ENCODE peak calls at places on chromosomes 4 and X, in seven cellular contexts. M, Z, S, H, P, F and O are unnamed samples. For H3K9me3, the result is how much of the 10 kb centered on the place peaks cover.

GRCh38 chr4:7429069-7429416 is 5.7 kb downstream of the PSAPL1 start:
- DNase-seq in P (no peak), Z (no peak), S (no peak), H (no peak), F (no peak), M (no peak), O (no peak)

GRCh38 chr4:16196482-16197393 is 29.5 kb downstream of the TAPT1 start:
- DNase-seq in S (peak), F (peak), H (no peak), M (no peak), P (peak), Z (peak), O (no peak)

GRCh38 chr4:182968917-182969650 is 51.9 kb upstream of the DCTD start:
- DNase-seq in M (no peak), H (no peak), F (no peak), P (no peak), Z (no peak), S (no peak), O (no peak)

GRCh38 chr4:110630621-110631402 is 7.9 kb upstream of the PITX2 start:
- DNase-seq in M (no peak), S (no peak), Z (no peak), P (no peak), H (no peak), F (no peak), O (no peak)

GRCh38 chrX:56233682-56234081 is 1.5 kb downstream of the KLF8 start:
- DNase-seq in H (no peak), Z (peak), M (peak), F (peak), S (no peak), P (peak), O (no peak)

GRCh38 chrX:46179748-46180147 is 365.5 kb downstream of the ZNF674 start:
- DNase-seq in P (peak), M (no peak), H (no peak), Z (no peak), F (no peak), S (no peak), O (no peak)

GRCh38 chr4:7705062-7705461 is 234.6 kb downstream of the AFAP1 start:
- DNase-seq in F (no peak), Z (no peak), H (no peak), M (no peak), S (no peak), P (no peak), O (no peak)

GRCh38 chr4:91936301-91936700 is 367.5 kb upstream of the GRID2 start:
- DNase-seq in F (peak), M (no peak), H (no peak), S (peak), Z (no peak), P (no peak), O (no peak)

GRCh38 chr4:78379040-78379439 is 172.5 kb upstream of the ANXA3 start:
- DNase-seq in M (no peak), P (no peak), F (peak), S (no peak), H (no peak), Z (no peak), O (no peak)

GRCh38 chrX:10054396-10054795 is 87.2 kb downstream of the CLDN34 start:
- DNase-seq in P (no peak), Z (no peak), F (no peak), S (no peak), M (no peak), H (no peak), O (no peak)

GRCh38 chrX:57752866-57753265 is 72.8 kb upstream of the NLRP2B start:
- DNase-seq in P (no peak), M (no peak), F (no peak), Z (no peak), H (no peak), S (no peak), O (no peak)
- H3K9me3 ChIP-seq in P (under half), M (under half), F (under half), Z (under half), H (under half), S (under half), O (under half)

GRCh38 chrX:78945186-78945912 is at the start of gene P2RY10:
- DNase-seq in P (no peak), M (no peak), F (no peak), Z (no peak), H (peak), S (no peak), O (no peak)
- H3K4me3 ChIP-seq in P (no peak), M (no peak), F (no peak), Z (no peak), H (peak), S (no peak), O (no peak)

DNA sequence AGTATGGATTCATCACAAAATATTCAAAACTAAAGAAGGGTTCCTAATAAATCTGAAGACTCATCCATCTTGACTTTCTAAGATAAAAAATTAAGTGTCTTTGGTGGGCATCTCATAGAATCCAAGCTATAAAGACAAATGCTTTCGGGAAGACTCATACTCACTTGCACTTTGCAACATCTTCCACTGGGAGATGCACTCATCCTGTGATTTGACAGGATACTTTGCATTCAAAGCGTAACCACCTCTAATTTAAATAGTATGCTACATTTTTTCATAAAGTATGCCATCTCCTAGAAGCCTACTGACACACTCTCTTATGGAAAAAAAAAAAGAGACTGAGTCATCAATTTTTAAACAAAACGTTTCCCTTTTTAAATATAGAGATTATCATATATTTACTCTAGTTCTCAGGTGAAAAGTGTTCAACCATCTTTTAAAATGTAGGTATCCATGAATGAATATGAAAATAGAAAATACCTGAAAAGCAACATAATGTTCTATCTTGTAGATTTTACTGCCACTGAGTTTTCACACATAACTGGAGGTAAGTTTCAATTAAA is 119.6 kb downstream of the KLHL13 start:
- DNase-seq in S (peak), F (peak), M (no peak), Z (no peak), H (no peak), P (no peak), O (no peak)
- TF ChIP-seq CTCF in S (peak), F (peak), M (no peak), Z (no peak), H (no peak), P (peak), O (peak)

GRCh38 chrX:136662104-136662503 is 14.1 kb downstream of the CD40LG start:
- DNase-seq in H (peak), M (no peak), Z (no peak), S (no peak), F (no peak), P (no peak), O (no peak)

GRCh38 chrX:136666088-136666487 is 18.1 kb downstream of the CD40LG start:
- DNase-seq in S (no peak), F (no peak), Z (no peak), H (no peak), M (no peak), P (no peak), O (no peak)

GRCh38 chrX:136660896-136661295 is 12.9 kb downstream of the CD40LG start:
- DNase-seq in F (no peak), Z (no peak), S (no peak), H (no peak), P (no peak), M (no peak), O (no peak)

GRCh38 chrX:136665258-136665900 is 17.4 kb downstream of the CD40LG start:
- DNase-seq in F (no peak), P (no peak), H (no peak), S (no peak), Z (no peak), M (no peak), O (no peak)

GRCh38 chrX:136662976-136663375 is 15.0 kb downstream of the CD40LG start:
- DNase-seq in M (no peak), Z (no peak), F (no peak), S (no peak), P (no peak), H (no peak), O (no peak)
- H3K9me3 ChIP-seq in M (under half), Z (under half), F (under half), S (under half), P (under half), H (under half), O (under half)

GRCh38 chrX:120452131-120452530 is 17.0 kb downstream of the LAMP2 start:
- DNase-seq in P (no peak), M (no peak), F (peak), H (no peak), Z (no peak), S (peak), O (no peak)

GRCh38 chrX:120453985-120454384 is 15.1 kb downstream of the LAMP2 start:
- DNase-seq in P (no peak), H (no peak), F (peak), M (no peak), Z (no peak), S (no peak), O (no peak)

GRCh38 chrX:120459313-120459712 is 9.8 kb downstream of the LAMP2 start:
- DNase-seq in F (no peak), S (no peak), H (no peak), P (no peak), Z (no peak), M (no peak), O (no peak)

GRCh38 chrX:120457766-120458180 is 11.3 kb downstream of the LAMP2 start:
- DNase-seq in Z (no peak), S (peak), P (no peak), M (no peak), H (peak), F (peak), O (peak)

GRCh38 chrX:120456973-120457372 is 12.1 kb downstream of the LAMP2 start:
- DNase-seq in H (no peak), F (peak), P (no peak), M (no peak), S (peak), Z (no peak), O (no peak)
- H3K4me3 ChIP-seq in H (no peak), F (no peak), P (no peak), M (no peak), S (no peak), Z (no peak), O (no peak)

DNA sequence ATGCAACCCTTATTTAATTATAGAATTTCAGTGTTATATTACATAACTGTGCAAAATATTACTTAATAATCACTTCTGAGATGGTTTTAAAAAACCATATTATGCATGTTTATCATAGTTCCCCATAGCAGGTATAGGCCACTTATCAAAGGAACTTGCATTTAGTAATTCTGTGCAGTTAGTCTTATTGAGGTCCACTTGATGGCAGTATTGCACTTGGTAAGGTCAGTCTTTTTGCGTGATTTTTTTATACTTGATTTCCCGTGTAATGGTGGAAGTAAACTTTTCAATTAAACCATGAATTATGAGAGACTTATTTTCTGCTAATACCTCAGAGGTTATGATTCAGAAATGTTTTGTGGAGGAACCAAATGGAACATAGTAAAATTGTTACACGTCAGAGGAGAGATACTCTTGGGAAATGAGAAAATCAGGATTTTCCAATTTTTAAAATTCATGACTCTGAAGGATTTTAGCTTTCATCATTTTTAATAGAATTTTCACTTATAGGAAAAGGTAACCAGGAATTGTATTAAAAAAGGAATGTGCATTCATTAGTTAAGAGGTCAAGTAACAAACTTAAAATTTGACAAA is 230.0 kb downstream of the CCSER1 start:
- DNase-seq in M (no peak), F (peak), Z (no peak), H (no peak), S (peak), P (peak), O (peak)
- TF ChIP-seq CTCF in M (no peak), F (peak), Z (peak), H (no peak), S (peak), P (peak), O (peak)

GRCh38 chr4:4821577-4821976 is 37.9 kb upstream of the MSX1 start:
- DNase-seq in M (no peak), F (no peak), S (no peak), Z (no peak), H (no peak), P (no peak), O (no peak)

GRCh38 chr4:4819213-4819606 is 40.3 kb upstream of the MSX1 start:
- DNase-seq in S (no peak), M (no peak), Z (no peak), F (no peak), P (no peak), H (no peak), O (no peak)

GRCh38 chr4:4820739-4821138 is 38.7 kb upstream of the MSX1 start:
- DNase-seq in P (no peak), Z (no peak), F (no peak), M (no peak), H (no peak), S (no peak), O (no peak)

GRCh38 chr4:4818440-4819212 is 40.8 kb upstream of the MSX1 start:
- DNase-seq in M (no peak), S (no peak), F (no peak), H (no peak), P (no peak), Z (no peak), O (no peak)

GRCh38 chr4:4820264-4820663 is 39.2 kb upstream of the MSX1 start:
- DNase-seq in H (no peak), Z (no peak), M (no peak), F (no peak), S (no peak), P (no peak), O (no peak)
- H3K9me3 ChIP-seq in H (under half), Z (under half), M (under half), F (under half), S (under half), P (under half), O (under half)